ENCODE peak calls at places on chromosomes 4 and X, in six cellular contexts. I, S, O, E, T and R are unnamed samples.

GRCh38 chr4:7928711-7929505 is 10.8 kb downstream of the AFAP1 start:
- DNase-seq in I (no peak), S (no peak), E (peak), O (no peak), T (no peak), R (no peak)

GRCh38 chr4:69773443-69773842 is 13.0 kb upstream of the SULT1B1 start:
- DNase-seq in T (no peak), E (no peak), I (no peak), S (no peak), O (no peak), R (no peak)

GRCh38 chr4:30722916-30723270 is 2.7 kb downstream of the PCDH7 start:
- DNase-seq in E (peak), S (peak), O (no peak), T (no peak), I (no peak), R (no peak)

GRCh38 chrX:155544886-155545285 is 67.9 kb downstream of the TMLHE start:
- DNase-seq in S (no peak), E (no peak), T (no peak), I (no peak), O (no peak), R (no peak)

GRCh38 chr4:15855804-15856475 is 77.8 kb downstream of the CD38 start:
- DNase-seq in E (no peak), O (peak), I (no peak), S (no peak), T (no peak), R (no peak)

GRCh38 chr4:172692701-172693100 is 475.9 kb upstream of the GALNT7 start:
- DNase-seq in O (no peak), S (no peak), T (no peak), I (no peak), E (no peak), R (no peak)

GRCh38 chr4:87005690-87006461 is 71.1 kb downstream of the AFF1 start:
- DNase-seq in S (no peak), T (no peak), O (no peak), E (peak), I (peak), R (peak)

GRCh38 chr4:560061-560460 is 16.0 kb downstream of the TMEM271 start:
- DNase-seq in I (no peak), S (no peak), E (no peak), T (no peak), O (no peak), R (no peak)

GRCh38 chrX:46865281-46865680 is 28.4 kb downstream of the RP2 start:
- DNase-seq in T (no peak), O (no peak), E (no peak), S (no peak), I (no peak), R (peak)

GRCh38 chr4:3783691-3784306 is 17.6 kb downstream of the ADRA2C start:
- DNase-seq in T (peak), O (no peak), I (no peak), E (peak), S (peak), R (peak)

GRCh38 chr4:17577660-17578481 is 873 bp downstream of the LAP3 start:
- DNase-seq in S (peak), O (peak), T (peak), I (no peak), E (no peak), R (peak)

GRCh38 chr4:159308571-159309340 is 205.9 kb downstream of the RAPGEF2 start:
- DNase-seq in S (no peak), E (peak), O (no peak), T (no peak), I (no peak), R (no peak)

GRCh38 chrX:15946783-15947550 is 92.4 kb upstream of the AP1S2 start:
- DNase-seq in E (no peak), S (no peak), O (no peak), T (no peak), I (no peak), R (no peak)

GRCh38 chr4:88592600-88593448 is 544 bp downstream of the HERC3 start:
- DNase-seq in O (peak), I (peak), S (peak), E (peak), T (peak), R (peak)

GRCh38 chr4:37480509-37480908 is 205.7 kb downstream of the RELL1 start:
- DNase-seq in E (no peak), O (no peak), T (no peak), S (no peak), I (no peak), R (no peak)